ENCODE peak calls at places on chromosomes 12 and 14, in seven cellular contexts. One of them, this sample, is unnamed.

GRCh38 chr14:94571950-94572349 is 9.3 kb upstream of the SERPINA5 start:
- DNase-seq in right atrium auricular region: no peak
- DNase-seq in SW480: no peak
- DNase-seq in sciatic nerve: no peak
- DNase-seq in AG20443: no peak
- DNase-seq in H54: peak
- DNase-seq in activated naive CD8-positive, alpha-beta T cell treated with anti-CD3 and anti-CD28 coated beads, Interleukin-2, amount 10 ng/mL, durations not matched to agents 7 days and 5 days: no peak
- DNase-seq in this sample: no peak

GRCh38 chr12:121214855-121215745 is 5.2 kb downstream of the P2RX4 start:
- DNase-seq in sciatic nerve: no peak
- DNase-seq in activated naive CD8-positive, alpha-beta T cell treated with anti-CD3 and anti-CD28 coated beads, Interleukin-2, amount 10 ng/mL, durations not matched to agents 7 days and 5 days: no peak
- DNase-seq in H54: peak
- DNase-seq in AG20443: peak
- DNase-seq in SW480: peak
- DNase-seq in right atrium auricular region: no peak
- DNase-seq in this sample: no peak

GRCh38 chr14:24692382-24693352 is 58.7 kb upstream of the GZMB start:
- DNase-seq in sciatic nerve: no peak
- DNase-seq in AG20443: no peak
- DNase-seq in H54: no peak
- DNase-seq in right atrium auricular region: no peak
- DNase-seq in SW480: no peak
- DNase-seq in activated naive CD8-positive, alpha-beta T cell treated with anti-CD3 and anti-CD28 coated beads, Interleukin-2, amount 10 ng/mL, durations not matched to agents 7 days and 5 days: peak
- DNase-seq in this sample: peak

GRCh38 chr12:100142851-100143559 is at the start of gene BLTP3B:
- DNase-seq in H54: peak
- DNase-seq in AG20443: peak
- DNase-seq in sciatic nerve: peak
- DNase-seq in activated naive CD8-positive, alpha-beta T cell treated with anti-CD3 and anti-CD28 coated beads, Interleukin-2, amount 10 ng/mL, durations not matched to agents 7 days and 5 days: peak
- DNase-seq in SW480: peak
- DNase-seq in right atrium auricular region: peak
- DNase-seq in this sample: peak

GRCh38 chr12:60489071-60489470 is 893.2 kb downstream of the SLC16A7 start:
- DNase-seq in right atrium auricular region: no peak
- DNase-seq in H54: no peak
- DNase-seq in sciatic nerve: no peak
- DNase-seq in SW480: no peak
- DNase-seq in activated naive CD8-positive, alpha-beta T cell treated with anti-CD3 and anti-CD28 coated beads, Interleukin-2, amount 10 ng/mL, durations not matched to agents 7 days and 5 days: no peak
- DNase-seq in AG20443: no peak
- DNase-seq in this sample: no peak

GRCh38 chr12:3294481-3294911 is 196.5 kb upstream of the PRMT8 start:
- DNase-seq in activated naive CD8-positive, alpha-beta T cell treated with anti-CD3 and anti-CD28 coated beads, Interleukin-2, amount 10 ng/mL, durations not matched to agents 7 days and 5 days: no peak
- DNase-seq in SW480: no peak
- DNase-seq in right atrium auricular region: no peak
- DNase-seq in sciatic nerve: no peak
- DNase-seq in AG20443: no peak
- DNase-seq in H54: no peak
- DNase-seq in this sample: no peak

GRCh38 chr14:37594916-37595808 is at the start of the genes FOXA1 and TTC6:
- DNase-seq in activated naive CD8-positive, alpha-beta T cell treated with anti-CD3 and anti-CD28 coated beads, Interleukin-2, amount 10 ng/mL, durations not matched to agents 7 days and 5 days: peak
- DNase-seq in H54: peak
- DNase-seq in AG20443: peak
- DNase-seq in right atrium auricular region: no peak
- DNase-seq in SW480: peak
- DNase-seq in sciatic nerve: peak
- DNase-seq in this sample: peak

GRCh38 chr12:47940773-47941474 is 22.5 kb upstream of the TMEM106C start:
- DNase-seq in sciatic nerve: peak
- DNase-seq in AG20443: no peak
- DNase-seq in activated naive CD8-positive, alpha-beta T cell treated with anti-CD3 and anti-CD28 coated beads, Interleukin-2, amount 10 ng/mL, durations not matched to agents 7 days and 5 days: no peak
- DNase-seq in SW480: no peak
- DNase-seq in right atrium auricular region: no peak
- DNase-seq in H54: no peak
- DNase-seq in this sample: no peak

GRCh38 chr12:87140257-87140656 is 884.1 kb upstream of the MGAT4C start:
- DNase-seq in sciatic nerve: no peak
- DNase-seq in H54: no peak
- DNase-seq in activated naive CD8-positive, alpha-beta T cell treated with anti-CD3 and anti-CD28 coated beads, Interleukin-2, amount 10 ng/mL, durations not matched to agents 7 days and 5 days: no peak
- DNase-seq in right atrium auricular region: no peak
- DNase-seq in AG20443: peak
- DNase-seq in SW480: no peak
- DNase-seq in this sample: no peak

GRCh38 chr12:88420460-88420859 is 159.8 kb downstream of the KITLG start:
- DNase-seq in right atrium auricular region: no peak
- DNase-seq in H54: peak
- DNase-seq in activated naive CD8-positive, alpha-beta T cell treated with anti-CD3 and anti-CD28 coated beads, Interleukin-2, amount 10 ng/mL, durations not matched to agents 7 days and 5 days: no peak
- DNase-seq in sciatic nerve: no peak
- DNase-seq in SW480: no peak
- DNase-seq in AG20443: peak
- DNase-seq in this sample: no peak

GRCh38 chr14:76015668-76016067 is 30.1 kb downstream of the IFT43 start:
- DNase-seq in SW480: no peak
- DNase-seq in sciatic nerve: no peak
- DNase-seq in AG20443: no peak
- DNase-seq in right atrium auricular region: no peak
- DNase-seq in activated naive CD8-positive, alpha-beta T cell treated with anti-CD3 and anti-CD28 coated beads, Interleukin-2, amount 10 ng/mL, durations not matched to agents 7 days and 5 days: no peak
- DNase-seq in H54: no peak
- DNase-seq in this sample: no peak

GRCh38 chr12:105970885-105971284 is 167.9 kb downstream of the NUAK1 start:
- DNase-seq in SW480: no peak
- DNase-seq in activated naive CD8-positive, alpha-beta T cell treated with anti-CD3 and anti-CD28 coated beads, Interleukin-2, amount 10 ng/mL, durations not matched to agents 7 days and 5 days: no peak
- DNase-seq in sciatic nerve: no peak
- DNase-seq in AG20443: no peak
- DNase-seq in right atrium auricular region: no peak
- DNase-seq in H54: no peak
- DNase-seq in this sample: no peak

GRCh38 chr12:96103067-96103650 is 67.8 kb upstream of the LTA4H start:
- DNase-seq in SW480: no peak
- DNase-seq in activated naive CD8-positive, alpha-beta T cell treated with anti-CD3 and anti-CD28 coated beads, Interleukin-2, amount 10 ng/mL, durations not matched to agents 7 days and 5 days: no peak
- DNase-seq in sciatic nerve: no peak
- DNase-seq in right atrium auricular region: no peak
- DNase-seq in H54: no peak
- DNase-seq in AG20443: no peak
- DNase-seq in this sample: no peak

GRCh38 chr14:33184587-33184986 is 245.9 kb downstream of the NPAS3 start:
- DNase-seq in AG20443: peak
- DNase-seq in H54: no peak
- DNase-seq in SW480: no peak
- DNase-seq in activated naive CD8-positive, alpha-beta T cell treated with anti-CD3 and anti-CD28 coated beads, Interleukin-2, amount 10 ng/mL, durations not matched to agents 7 days and 5 days: no peak
- DNase-seq in right atrium auricular region: no peak
- DNase-seq in sciatic nerve: no peak
- DNase-seq in this sample: no peak